ENCODE peak calls at places on chromosomes 4 and X, in nine cellular contexts. One of them, this sample, is unnamed. For H3K4me1, the result is how much of the 10 kb centered on the place peaks cover.

GRCh38 chr4:1693131-1693896 is 9.2 kb upstream of the FAM53A start:
- DNase-seq in DND-41: peak
- DNase-seq in neural progenitor cell: peak
- DNase-seq in HCT116: peak
- DNase-seq in endothelial cell of umbilical vein: peak
- DNase-seq in fibroblast of lung: peak
- DNase-seq in HepG2: peak
- DNase-seq in MM.1S: peak
- DNase-seq in K562: peak
- DNase-seq in this sample: peak

GRCh38 chr4:153555730-153556440 is 89.7 kb downstream of the TMEM131L start:
- DNase-seq in DND-41: no peak
- DNase-seq in neural progenitor cell: no peak
- DNase-seq in HCT116: no peak
- DNase-seq in endothelial cell of umbilical vein: peak
- DNase-seq in fibroblast of lung: peak
- DNase-seq in HepG2: peak
- DNase-seq in MM.1S: no peak
- DNase-seq in K562: no peak
- DNase-seq in this sample: peak

GRCh38 chr4:184294734-184295133 is 77.1 kb upstream of the ENPP6 start:
- DNase-seq in DND-41: no peak
- DNase-seq in neural progenitor cell: no peak
- DNase-seq in HCT116: no peak
- DNase-seq in endothelial cell of umbilical vein: no peak
- DNase-seq in fibroblast of lung: no peak
- DNase-seq in HepG2: no peak
- DNase-seq in MM.1S: no peak
- DNase-seq in K562: no peak
- DNase-seq in this sample: no peak

GRCh38 chr4:113106076-113106475 is 56.6 kb downstream of the ANK2 start:
- DNase-seq in DND-41: no peak
- DNase-seq in neural progenitor cell: no peak
- DNase-seq in HCT116: peak
- DNase-seq in endothelial cell of umbilical vein: no peak
- DNase-seq in fibroblast of lung: peak
- DNase-seq in HepG2: peak
- DNase-seq in MM.1S: no peak
- DNase-seq in K562: no peak
- DNase-seq in this sample: peak

GRCh38 chrX:119655125-119655524 is 37.8 kb downstream of the SEPTIN6 start:
- DNase-seq in DND-41: no peak
- DNase-seq in neural progenitor cell: no peak
- DNase-seq in HCT116: no peak
- DNase-seq in endothelial cell of umbilical vein: peak
- DNase-seq in fibroblast of lung: peak
- DNase-seq in HepG2: no peak
- DNase-seq in MM.1S: no peak
- DNase-seq in K562: peak
- DNase-seq in this sample: peak

GRCh38 chr4:124757121-124757520 is 44.6 kb upstream of the ANKRD50 start:
- DNase-seq in DND-41: no peak
- DNase-seq in neural progenitor cell: no peak
- DNase-seq in HCT116: no peak
- DNase-seq in endothelial cell of umbilical vein: no peak
- DNase-seq in fibroblast of lung: peak
- DNase-seq in HepG2: no peak
- DNase-seq in MM.1S: no peak
- DNase-seq in K562: no peak
- DNase-seq in this sample: peak

GRCh38 chr4:70559216-70559830 is 32.7 kb upstream of the AMBN start:
- DNase-seq in DND-41: peak
- DNase-seq in neural progenitor cell: peak
- DNase-seq in HCT116: peak
- DNase-seq in endothelial cell of umbilical vein: peak
- DNase-seq in fibroblast of lung: peak
- DNase-seq in HepG2: peak
- DNase-seq in MM.1S: peak
- DNase-seq in K562: peak
- DNase-seq in this sample: peak

GRCh38 chr4:1496116-1496642 is 89.9 kb upstream of the NKX1-1 start:
- DNase-seq in DND-41: no peak
- DNase-seq in neural progenitor cell: no peak
- DNase-seq in HCT116: no peak
- DNase-seq in endothelial cell of umbilical vein: no peak
- DNase-seq in fibroblast of lung: no peak
- DNase-seq in HepG2: no peak
- DNase-seq in MM.1S: no peak
- DNase-seq in K562: no peak
- DNase-seq in this sample: no peak

GRCh38 chrX:54064564-54064963 is 20.3 kb upstream of the PHF8 start:
- DNase-seq in DND-41: no peak
- DNase-seq in neural progenitor cell: no peak
- DNase-seq in HCT116: no peak
- DNase-seq in endothelial cell of umbilical vein: no peak
- DNase-seq in fibroblast of lung: no peak
- DNase-seq in HepG2: no peak
- DNase-seq in MM.1S: no peak
- DNase-seq in K562: no peak
- DNase-seq in this sample: no peak

GRCh38 chr4:36771411-36772153 is 473.0 kb upstream of the NWD2 start:
- DNase-seq in DND-41: no peak
- DNase-seq in neural progenitor cell: no peak
- DNase-seq in HCT116: peak
- DNase-seq in endothelial cell of umbilical vein: no peak
- DNase-seq in fibroblast of lung: no peak
- DNase-seq in HepG2: no peak
- DNase-seq in MM.1S: peak
- DNase-seq in K562: no peak
- DNase-seq in this sample: no peak

GRCh38 chrX:148501121-148502066 is 977 bp downstream of the AFF2 start:
- DNase-seq in DND-41: peak
- DNase-seq in neural progenitor cell: peak
- DNase-seq in HCT116: no peak
- DNase-seq in endothelial cell of umbilical vein: no peak
- DNase-seq in fibroblast of lung: no peak
- DNase-seq in HepG2: no peak
- DNase-seq in MM.1S: peak
- DNase-seq in K562: no peak
- DNase-seq in this sample: no peak

GRCh38 chrX:68059469-68059868 is 373.8 kb downstream of the OPHN1 start:
- DNase-seq in DND-41: no peak
- DNase-seq in neural progenitor cell: no peak
- DNase-seq in HCT116: no peak
- DNase-seq in endothelial cell of umbilical vein: no peak
- DNase-seq in fibroblast of lung: no peak
- DNase-seq in HepG2: no peak
- DNase-seq in MM.1S: no peak
- DNase-seq in K562: no peak
- DNase-seq in this sample: no peak

GRCh38 chrX:86148024-86148511 is at the start of gene DACH2:
- DNase-seq in DND-41: no peak
- DNase-seq in neural progenitor cell: peak
- DNase-seq in HCT116: no peak
- DNase-seq in endothelial cell of umbilical vein: peak
- DNase-seq in fibroblast of lung: peak
- DNase-seq in HepG2: peak
- DNase-seq in MM.1S: peak
- DNase-seq in K562: peak
- DNase-seq in this sample: peak

GRCh38 chrX:97326456-97326855 is 442.7 kb downstream of the RPA4 start:
- DNase-seq in DND-41: no peak
- DNase-seq in neural progenitor cell: no peak
- DNase-seq in HCT116: no peak
- DNase-seq in endothelial cell of umbilical vein: no peak
- DNase-seq in fibroblast of lung: peak
- DNase-seq in HepG2: no peak
- DNase-seq in MM.1S: peak
- DNase-seq in K562: no peak
- DNase-seq in this sample: peak

GRCh38 chr4:98345838-98346237 is 84.7 kb downstream of the RAP1GDS1 start:
- DNase-seq in DND-41: no peak
- DNase-seq in neural progenitor cell: no peak
- DNase-seq in HCT116: no peak
- DNase-seq in endothelial cell of umbilical vein: no peak
- DNase-seq in fibroblast of lung: no peak
- DNase-seq in HepG2: no peak
- DNase-seq in MM.1S: no peak
- DNase-seq in K562: no peak
- DNase-seq in this sample: no peak

GRCh38 chr4:38795087-38795486 is 9.5 kb downstream of the TLR1 start:
- DNase-seq in DND-41: no peak
- DNase-seq in neural progenitor cell: no peak
- DNase-seq in HCT116: no peak
- DNase-seq in endothelial cell of umbilical vein: no peak
- DNase-seq in fibroblast of lung: no peak
- DNase-seq in HepG2: no peak
- DNase-seq in MM.1S: no peak
- DNase-seq in K562: no peak
- DNase-seq in this sample: no peak

GRCh38 chrX:72299891-72300630 is 5.7 kb downstream of the CITED1 start:
- DNase-seq in DND-41: no peak
- DNase-seq in neural progenitor cell: no peak
- DNase-seq in HCT116: no peak
- DNase-seq in endothelial cell of umbilical vein: no peak
- DNase-seq in fibroblast of lung: no peak
- DNase-seq in HepG2: no peak
- DNase-seq in MM.1S: no peak
- DNase-seq in K562: no peak
- DNase-seq in this sample: no peak

GRCh38 chr4:55722132-55722531 is 86.0 kb upstream of the NMU start:
- DNase-seq in DND-41: no peak
- DNase-seq in neural progenitor cell: no peak
- DNase-seq in HCT116: no peak
- DNase-seq in endothelial cell of umbilical vein: no peak
- DNase-seq in fibroblast of lung: no peak
- DNase-seq in HepG2: no peak
- DNase-seq in MM.1S: no peak
- DNase-seq in K562: no peak
- DNase-seq in this sample: no peak

GRCh38 chr4:79284893-79285292 is 41.0 kb downstream of the NAA11 start:
- DNase-seq in DND-41: no peak
- DNase-seq in neural progenitor cell: no peak
- DNase-seq in HCT116: no peak
- DNase-seq in endothelial cell of umbilical vein: no peak
- DNase-seq in fibroblast of lung: peak
- DNase-seq in HepG2: no peak
- DNase-seq in MM.1S: no peak
- DNase-seq in K562: no peak
- DNase-seq in this sample: no peak

GRCh38 chr4:6259886-6260285 is 9.8 kb upstream of the WFS1 start:
- DNase-seq in DND-41: no peak
- DNase-seq in neural progenitor cell: no peak
- DNase-seq in HCT116: no peak
- DNase-seq in endothelial cell of umbilical vein: no peak
- DNase-seq in fibroblast of lung: no peak
- DNase-seq in HepG2: no peak
- DNase-seq in MM.1S: no peak
- DNase-seq in K562: no peak
- DNase-seq in this sample: no peak

GRCh38 chr4:6257243-6258025 is 12.2 kb upstream of the WFS1 start:
- DNase-seq in DND-41: no peak
- DNase-seq in neural progenitor cell: peak
- DNase-seq in HCT116: no peak
- DNase-seq in endothelial cell of umbilical vein: peak
- DNase-seq in fibroblast of lung: no peak
- DNase-seq in HepG2: no peak
- DNase-seq in MM.1S: no peak
- DNase-seq in K562: no peak
- DNase-seq in this sample: peak

GRCh38 chr4:6258026-6258360 is 11.7 kb upstream of the WFS1 start:
- DNase-seq in DND-41: no peak
- DNase-seq in neural progenitor cell: no peak
- DNase-seq in HCT116: no peak
- DNase-seq in endothelial cell of umbilical vein: no peak
- DNase-seq in fibroblast of lung: no peak
- DNase-seq in HepG2: no peak
- DNase-seq in MM.1S: no peak
- DNase-seq in K562: no peak
- DNase-seq in this sample: no peak

GRCh38 chr4:6256141-6256540 is 13.5 kb upstream of the WFS1 start:
- DNase-seq in DND-41: no peak
- DNase-seq in neural progenitor cell: no peak
- DNase-seq in HCT116: no peak
- DNase-seq in endothelial cell of umbilical vein: no peak
- DNase-seq in fibroblast of lung: no peak
- DNase-seq in HepG2: no peak
- DNase-seq in MM.1S: no peak
- DNase-seq in K562: no peak
- DNase-seq in this sample: no peak

GRCh38 chr4:6258741-6259140 is 10.9 kb upstream of the WFS1 start:
- DNase-seq in DND-41: no peak
- DNase-seq in neural progenitor cell: no peak
- DNase-seq in HCT116: no peak
- DNase-seq in endothelial cell of umbilical vein: no peak
- DNase-seq in fibroblast of lung: no peak
- DNase-seq in HepG2: no peak
- DNase-seq in MM.1S: no peak
- DNase-seq in K562: peak
- DNase-seq in this sample: no peak
- H3K4me1 ChIP-seq in DND-41: under half
- H3K4me1 ChIP-seq in neural progenitor cell: under half
- H3K4me1 ChIP-seq in HCT116: under half
- H3K4me1 ChIP-seq in endothelial cell of umbilical vein: under half
- H3K4me1 ChIP-seq in fibroblast of lung: under half
- H3K4me1 ChIP-seq in HepG2: under half
- H3K4me1 ChIP-seq in MM.1S: under half
- H3K4me1 ChIP-seq in K562: under half
- H3K4me1 ChIP-seq in this sample: under half

GRCh38 chr4:173528378-173529321 is 1.4 kb downstream of the HAND2 start:
- DNase-seq in DND-41: no peak
- DNase-seq in neural progenitor cell: peak
- DNase-seq in HCT116: no peak
- DNase-seq in endothelial cell of umbilical vein: no peak
- DNase-seq in fibroblast of lung: no peak
- DNase-seq in HepG2: no peak
- DNase-seq in MM.1S: no peak
- DNase-seq in K562: no peak
- DNase-seq in this sample: no peak
- TF ChIP-seq EZH2 in DND-41: no peak
- TF ChIP-seq EZH2 in neural progenitor cell: peak
- TF ChIP-seq EZH2 in HCT116: no peak
- TF ChIP-seq EZH2 in endothelial cell of umbilical vein: peak
- TF ChIP-seq EZH2 in fibroblast of lung: peak
- TF ChIP-seq EZH2 in HepG2: no peak
- TF ChIP-seq EZH2 in MM.1S: no peak
- TF ChIP-seq EZH2 in K562: no peak
- TF ChIP-seq EZH2 in this sample: peak

GRCh38 chr4:155442267-155443105 is 65.7 kb upstream of the MAP9 start:
- DNase-seq in DND-41: peak
- DNase-seq in neural progenitor cell: peak
- DNase-seq in HCT116: peak
- DNase-seq in endothelial cell of umbilical vein: peak
- DNase-seq in fibroblast of lung: peak
- DNase-seq in HepG2: peak
- DNase-seq in MM.1S: peak
- DNase-seq in K562: peak
- DNase-seq in this sample: peak
- H3K9ac ChIP-seq in DND-41: no peak
- H3K9ac ChIP-seq in neural progenitor cell: no peak
- H3K9ac ChIP-seq in HCT116: peak
- H3K9ac ChIP-seq in endothelial cell of umbilical vein: peak
- H3K9ac ChIP-seq in fibroblast of lung: no peak
- H3K9ac ChIP-seq in HepG2: no peak
- H3K9ac ChIP-seq in MM.1S: no peak
- H3K9ac ChIP-seq in K562: no peak
- H3K9ac ChIP-seq in this sample: no peak

GRCh38 chr4:8199594-8200301 is 658 bp downstream of the SH3TC1 start:
- DNase-seq in DND-41: no peak
- DNase-seq in neural progenitor cell: no peak
- DNase-seq in HCT116: no peak
- DNase-seq in endothelial cell of umbilical vein: peak
- DNase-seq in fibroblast of lung: no peak
- DNase-seq in HepG2: no peak
- DNase-seq in MM.1S: peak
- DNase-seq in K562: no peak
- DNase-seq in this sample: no peak
- H3K4me1 ChIP-seq in DND-41: half or more
- H3K4me1 ChIP-seq in neural progenitor cell: under half
- H3K4me1 ChIP-seq in HCT116: under half
- H3K4me1 ChIP-seq in endothelial cell of umbilical vein: half or more
- H3K4me1 ChIP-seq in fibroblast of lung: under half
- H3K4me1 ChIP-seq in HepG2: half or more
- H3K4me1 ChIP-seq in MM.1S: under half
- H3K4me1 ChIP-seq in K562: under half
- H3K4me1 ChIP-seq in this sample: under half

This sample was measured in astrocyte.